ENCODE peak calls at places on chromosomes 1 and 21, in four cellular contexts. X is brain pericyte; G is AML-193; C is stimulated activated CD4-positive, alpha-beta T cell treated with anti-CD3 and anti-CD28 coated beads, TNF-alpha, amount 100 ng/mL, for 1 hour. K is an unnamed sample.

GRCh38 chr1:192167941-192168685 is 9.9 kb downstream of the RGS18 start:
- DNase-seq in X (no peak), G (peak), C (no peak), K (no peak)

GRCh38 chr1:16187748-16188401 is 24.6 kb downstream of the ARHGEF19 start:
- DNase-seq in X (peak), G (peak), C (peak), K (peak)

GRCh38 chr1:45840704-45841103 is 37.3 kb downstream of the MAST2 start:
- DNase-seq in X (no peak), G (no peak), C (no peak), K (no peak)

GRCh38 chr1:23103001-23103879 is 65.4 kb downstream of the LUZP1 start:
- DNase-seq in X (no peak), G (peak), C (no peak), K (no peak)

GRCh38 chr1:34645109-34645688 is 109.6 kb upstream of the GJB5 start:
- DNase-seq in X (no peak), G (no peak), C (no peak), K (no peak)

GRCh38 chr1:218322762-218323161 is 22.4 kb upstream of the TGFB2 start:
- DNase-seq in X (no peak), G (no peak), C (no peak), K (no peak)

GRCh38 chr21:41398831-41399230 is 27.2 kb upstream of the MX1 start:
- DNase-seq in X (no peak), G (no peak), C (no peak), K (no peak)

GRCh38 chr1:27106561-27107323 is 48.2 kb downstream of the SLC9A1 start:
- DNase-seq in X (no peak), G (no peak), C (no peak), K (no peak)

GRCh38 chr1:54681396-54681795 is 34.3 kb upstream of the TTC4 start:
- DNase-seq in X (no peak), G (no peak), C (no peak), K (peak)

GRCh38 chr1:67716800-67717199 is 31.8 kb downstream of the GADD45A start:
- DNase-seq in X (no peak), G (no peak), C (no peak), K (peak)

GRCh38 chr21:33449650-33450049 is 30.1 kb downstream of the TMEM50B start:
- DNase-seq in X (no peak), G (no peak), C (no peak), K (no peak)

GRCh38 chr1:218811497-218811896 is 362.2 kb upstream of the LYPLAL1 start:
- DNase-seq in X (no peak), G (no peak), C (no peak), K (no peak)

GRCh38 chr1:68051475-68051874 is 1.0 kb upstream of the DIRAS3 start:
- DNase-seq in X (no peak), G (no peak), C (no peak), K (peak)